ENCODE peak calls at places on chromosomes 4 and X, in five cellular contexts. One of them, this sample, is unnamed.
A peak's percentile ranks its signal among the peaks of the same experiment; 100 is the strongest.

GRCh38 chr4:66852843-66853242 is 692.5 kb downstream of the CENPC start:
- DNase-seq in PC-3: no peak
- DNase-seq in OCI-LY7: no peak
- DNase-seq in HCT116: no peak
- DNase-seq in GM23248: no peak
- DNase-seq in this sample: no peak

GRCh38 chrX:22338740-22339139 is 66.0 kb downstream of the CBLL2 start:
- DNase-seq in PC-3: no peak
- DNase-seq in OCI-LY7: no peak
- DNase-seq in HCT116: no peak
- DNase-seq in GM23248: peak; percentile 27
- DNase-seq in this sample: no peak

GRCh38 chr4:183838987-183839712 is 66.0 kb upstream of the STOX2 start:
- DNase-seq in PC-3: peak; percentile 37
- DNase-seq in OCI-LY7: peak; percentile 3
- DNase-seq in HCT116: no peak
- DNase-seq in GM23248: peak; percentile 12
- DNase-seq in this sample: no peak

GRCh38 chr4:82275431-82276423 is 98.1 kb downstream of the HNRNPD start:
- DNase-seq in PC-3: no peak
- DNase-seq in OCI-LY7: peak; percentile 63
- DNase-seq in HCT116: no peak
- DNase-seq in GM23248: no peak
- DNase-seq in this sample: no peak

GRCh38 chr4:30952526-30953219 is 232.5 kb downstream of the PCDH7 start:
- DNase-seq in PC-3: peak; percentile 53
- DNase-seq in OCI-LY7: no peak
- DNase-seq in HCT116: peak; percentile 76
- DNase-seq in GM23248: no peak
- DNase-seq in this sample: peak; percentile 56

GRCh38 chrX:11757729-11758399 is at the start of gene MSL3:
- DNase-seq in PC-3: peak; percentile 50
- DNase-seq in OCI-LY7: peak; percentile 56
- DNase-seq in HCT116: no peak
- DNase-seq in GM23248: peak; percentile 86
- DNase-seq in this sample: peak; percentile 65

GRCh38 chr4:109916003-109916399 is 3.3 kb downstream of the EGF start:
- DNase-seq in PC-3: no peak
- DNase-seq in OCI-LY7: no peak
- DNase-seq in HCT116: no peak
- DNase-seq in GM23248: no peak
- DNase-seq in this sample: no peak

GRCh38 chrX:12877386-12877785 is 10.5 kb downstream of the TLR7 start:
- DNase-seq in PC-3: no peak
- DNase-seq in OCI-LY7: no peak
- DNase-seq in HCT116: no peak
- DNase-seq in GM23248: no peak
- DNase-seq in this sample: no peak

GRCh38 chr4:48777739-48778138 is 2.3 kb downstream of the FRYL start:
- DNase-seq in PC-3: peak; percentile 8
- DNase-seq in OCI-LY7: no peak
- DNase-seq in HCT116: no peak
- DNase-seq in GM23248: peak; percentile 23
- DNase-seq in this sample: no peak

GRCh38 chrX:144819406-144819805 is 427.9 kb upstream of the SPANXN1 start:
- DNase-seq in PC-3: no peak
- DNase-seq in OCI-LY7: no peak
- DNase-seq in HCT116: no peak
- DNase-seq in GM23248: no peak
- DNase-seq in this sample: no peak

GRCh38 chr4:18075823-18076433 is 54.4 kb upstream of the LCORL start:
- DNase-seq in PC-3: peak; percentile 47
- DNase-seq in OCI-LY7: peak; percentile 78
- DNase-seq in HCT116: peak; percentile 52
- DNase-seq in GM23248: peak; percentile 12
- DNase-seq in this sample: peak; percentile 2

GRCh38 chr4:61380865-61381264 is 180.7 kb downstream of the ADGRL3 start:
- DNase-seq in PC-3: no peak
- DNase-seq in OCI-LY7: no peak
- DNase-seq in HCT116: no peak
- DNase-seq in GM23248: no peak
- DNase-seq in this sample: no peak

GRCh38 chrX:129984196-129984962 is 1.9 kb downstream of the BCORL1 start:
- DNase-seq in PC-3: no peak
- DNase-seq in OCI-LY7: peak; percentile 14
- DNase-seq in HCT116: no peak
- DNase-seq in GM23248: peak; percentile 43
- DNase-seq in this sample: peak; percentile 52

GRCh38 chrX:2550288-2551020 is 49.7 kb upstream of the DHRSX start:
- DNase-seq in PC-3: no peak
- DNase-seq in OCI-LY7: no peak
- DNase-seq in HCT116: no peak
- DNase-seq in GM23248: peak; percentile 9
- DNase-seq in this sample: no peak

GRCh38 chr4:6493668-6494304 is 21.4 kb upstream of the PPP2R2C start:
- DNase-seq in PC-3: peak; percentile 25
- DNase-seq in OCI-LY7: no peak
- DNase-seq in HCT116: no peak
- DNase-seq in GM23248: peak; percentile 21
- DNase-seq in this sample: no peak

GRCh38 chrX:130285710-130286109 is 17.0 kb upstream of the ZNF280C start:
- DNase-seq in PC-3: no peak
- DNase-seq in OCI-LY7: no peak
- DNase-seq in HCT116: no peak
- DNase-seq in GM23248: no peak
- DNase-seq in this sample: no peak

GRCh38 chr4:129218897-129219296 is 122.9 kb downstream of the C4orf33 start:
- DNase-seq in PC-3: peak; percentile 42
- DNase-seq in OCI-LY7: no peak
- DNase-seq in HCT116: no peak
- DNase-seq in GM23248: peak; percentile 2
- DNase-seq in this sample: no peak

GRCh38 chr4:174763454-174764104 is 65.5 kb downstream of the GLRA3 start:
- DNase-seq in PC-3: peak; percentile 4
- DNase-seq in OCI-LY7: no peak
- DNase-seq in HCT116: no peak
- DNase-seq in GM23248: peak; percentile 10
- DNase-seq in this sample: no peak

GRCh38 chrX:146435472-146435871 is 374.1 kb upstream of the CXorf51B start:
- DNase-seq in PC-3: no peak
- DNase-seq in OCI-LY7: no peak
- DNase-seq in HCT116: no peak
- DNase-seq in GM23248: no peak
- DNase-seq in this sample: no peak
- H3K9me3 ChIP-seq in PC-3: no peaks in the 10 kb centered on the region
- H3K9me3 ChIP-seq in OCI-LY7: no peaks in the 10 kb centered on the region
- H3K9me3 ChIP-seq in HCT116: no peaks in the 10 kb centered on the region
- H3K9me3 ChIP-seq in GM23248: no peaks in the 10 kb centered on the region
- H3K9me3 ChIP-seq in this sample: no peaks in the 10 kb centered on the region

GRCh38 chrX:150041208-150041607 is 102.9 kb upstream of the EOLA2 start:
- DNase-seq in PC-3: peak; percentile 9
- DNase-seq in OCI-LY7: no peak
- DNase-seq in HCT116: no peak
- DNase-seq in GM23248: no peak
- DNase-seq in this sample: no peak
- H3K4me2 ChIP-seq in PC-3: no peak overlapping the region
- H3K4me2 ChIP-seq in OCI-LY7: no peak overlapping the region
- H3K4me2 ChIP-seq in HCT116: no peak overlapping the region
- H3K4me2 ChIP-seq in GM23248: no peak overlapping the region
- H3K4me2 ChIP-seq in this sample: no peak overlapping the region

GRCh38 chrX:30979271-30979670 is 90.2 kb upstream of the TAB3 start:
- DNase-seq in PC-3: no peak
- DNase-seq in OCI-LY7: no peak
- DNase-seq in HCT116: no peak
- DNase-seq in GM23248: no peak
- DNase-seq in this sample: no peak

GRCh38 chrX:30981968-30982367 is 89.9 kb downstream of the FTHL17 start:
- DNase-seq in PC-3: no peak
- DNase-seq in OCI-LY7: no peak
- DNase-seq in HCT116: no peak
- DNase-seq in GM23248: no peak
- DNase-seq in this sample: no peak

DNA sequence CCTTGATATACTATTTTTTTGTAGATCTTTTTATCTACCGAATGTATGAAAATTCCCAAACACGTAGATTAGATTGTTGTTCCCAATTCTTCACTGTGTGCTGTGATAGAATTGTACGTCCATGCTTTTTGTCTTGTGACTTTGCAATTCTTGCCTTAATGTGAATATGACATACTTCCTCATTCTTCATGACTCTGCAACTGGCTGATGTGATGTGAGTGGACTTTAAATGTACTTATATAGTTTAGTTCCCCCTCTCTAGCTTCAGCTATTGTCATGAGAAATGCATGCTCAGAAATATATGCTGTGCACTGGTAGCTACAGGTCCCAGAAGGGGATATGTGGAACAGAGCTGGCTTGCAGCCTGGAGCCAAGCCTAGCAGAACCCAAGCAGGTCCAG is 89.4 kb downstream of the FTHL17 start:
- DNase-seq in PC-3: no peak
- DNase-seq in OCI-LY7: no peak
- DNase-seq in HCT116: no peak
- DNase-seq in GM23248: no peak
- DNase-seq in this sample: no peak
- H3K9me2 ChIP-seq in PC-3: no peaks in the 10 kb centered on the region
- H3K9me2 ChIP-seq in OCI-LY7: no peaks in the 10 kb centered on the region
- H3K9me2 ChIP-seq in HCT116: no peaks in the 10 kb centered on the region
- H3K9me2 ChIP-seq in GM23248: no peaks in the 10 kb centered on the region
- H3K9me2 ChIP-seq in this sample: no peaks in the 10 kb centered on the region

GRCh38 chr4:54238389-54238788 is 9.3 kb downstream of the PDGFRA start:
- DNase-seq in PC-3: peak; percentile 52
- DNase-seq in OCI-LY7: no peak
- DNase-seq in HCT116: no peak
- DNase-seq in GM23248: no peak
- DNase-seq in this sample: no peak
- H3K9me3 ChIP-seq in PC-3: peaks cover 35% of the 10 kb centered on the region
- H3K9me3 ChIP-seq in OCI-LY7: peaks cover 24% of the 10 kb centered on the region
- H3K9me3 ChIP-seq in HCT116: peaks cover 21% of the 10 kb centered on the region
- H3K9me3 ChIP-seq in GM23248: no peaks in the 10 kb centered on the region
- H3K9me3 ChIP-seq in this sample: no peaks in the 10 kb centered on the region

GRCh38 chr4:26141916-26142638 is 178.7 kb upstream of the RBPJ start:
- DNase-seq in PC-3: no peak
- DNase-seq in OCI-LY7: no peak
- DNase-seq in HCT116: no peak
- DNase-seq in GM23248: peak; percentile 67
- DNase-seq in this sample: no peak
- H3K4me2 ChIP-seq in PC-3: no peak overlapping the region
- H3K4me2 ChIP-seq in OCI-LY7: no peak overlapping the region
- H3K4me2 ChIP-seq in HCT116: no peak overlapping the region
- H3K4me2 ChIP-seq in GM23248: peak overlapping the region; percentile 55
- H3K4me2 ChIP-seq in this sample: no peak overlapping the region

This sample was measured in PC-9.